ENCODE peak calls at places on chromosomes 16 and 17, in nine cellular contexts. W is colonic mucosa, N is heart right ventricle, Q is breast epithelium, U is K562, M is ovary, E is suprapubic skin, O is psoas muscle, D is endodermal cell. A is an unnamed sample.

GRCh38 chr17:21419299-21420239 is 43.4 kb downstream of the KCNJ12 start:
- DNase-seq in W (no peak), N (no peak), Q (peak; percentile 42), U (no peak), M (no peak), E (no peak), O (no peak), D (peak; percentile 72), A (peak; percentile 40)

GRCh38 chr16:8519643-8520042 is 70.7 kb downstream of the TMEM114 start:
- DNase-seq in W (no peak), N (no peak), Q (no peak), U (no peak), M (no peak), E (no peak), O (no peak), D (no peak), A (no peak)

GRCh38 chr17:62933986-62934385 is 32.0 kb upstream of the TANC2 start:
- DNase-seq in W (no peak), N (no peak), Q (no peak), U (no peak), M (no peak), E (no peak), O (no peak), D (no peak), A (no peak)

GRCh38 chr17:65433592-65433991 is 127.9 kb downstream of the AXIN2 start:
- DNase-seq in W (no peak), N (no peak), Q (no peak), U (no peak), M (no peak), E (no peak), O (no peak), D (no peak), A (no peak)

GRCh38 chr16:24289301-24289700 is 33.2 kb downstream of the CACNG3 start:
- DNase-seq in W (no peak), N (no peak), Q (no peak), U (no peak), M (no peak), E (no peak), O (no peak), D (no peak), A (no peak)

GRCh38 chr17:18229771-18230170 is 4.3 kb downstream of the LLGL1 start:
- DNase-seq in W (no peak), N (no peak), Q (no peak), U (no peak), M (no peak), E (no peak), O (no peak), D (no peak), A (no peak)

GRCh38 chr17:45868276-45868675 is 23.6 kb downstream of the SPPL2C start:
- DNase-seq in W (no peak), N (no peak), Q (no peak), U (no peak), M (no peak), E (no peak), O (no peak), D (no peak), A (no peak)

GRCh38 chr16:81500833-81501521 is 56.4 kb downstream of the CMIP start:
- DNase-seq in W (no peak), N (no peak), Q (no peak), U (no peak), M (no peak), E (no peak), O (no peak), D (no peak), A (no peak)

GRCh38 chr17:41785091-41785875 is 1.2 kb downstream of the JUP start:
- DNase-seq in W (peak; percentile 45), N (no peak), Q (no peak), U (peak; percentile 45), M (no peak), E (no peak), O (peak; percentile 68), D (peak; percentile 96), A (peak; percentile 53)

GRCh38 chr17:20225162-20226115 is 216.3 kb downstream of the SPECC1 start:
- DNase-seq in W (no peak), N (no peak), Q (no peak), U (no peak), M (no peak), E (no peak), O (no peak), D (no peak), A (no peak)

GRCh38 chr17:35046740-35047283 is 16.7 kb downstream of the RFFL start:
- DNase-seq in W (no peak), N (no peak), Q (no peak), U (peak; percentile 14), M (no peak), E (no peak), O (no peak), D (no peak), A (peak; percentile 33)

GRCh38 chr16:9901-10665 is 43.3 kb downstream of the POLR3K start:
- DNase-seq in W (no peak), N (no peak), Q (no peak), U (no peak), M (peak; percentile 60), E (no peak), O (peak; percentile 56), D (no peak), A (peak; percentile 62)

GRCh38 chr16:86289304-86289703 is 221.0 kb upstream of the FOXF1 start:
- DNase-seq in W (no peak), N (no peak), Q (no peak), U (no peak), M (no peak), E (no peak), O (no peak), D (no peak), A (no peak)

GRCh38 chr17:73369126-73369525 is 57.3 kb upstream of the CDC42EP4 start:
- DNase-seq in W (no peak), N (peak; percentile 47), Q (no peak), U (no peak), M (peak; percentile 62), E (no peak), O (no peak), D (no peak), A (no peak)

GRCh38 chr17:61128671-61129115 is 270.9 kb upstream of the TBX2 start:
- DNase-seq in W (no peak), N (no peak), Q (no peak), U (no peak), M (no peak), E (no peak), O (no peak), D (no peak), A (no peak)

GRCh38 chr17:78376161-78376560 is 2.3 kb upstream of the PGS1 start:
- DNase-seq in W (no peak), N (no peak), Q (no peak), U (no peak), M (no peak), E (no peak), O (no peak), D (no peak), A (no peak)

GRCh38 chr17:78375401-78376079 is 2.9 kb upstream of the PGS1 start:
- DNase-seq in W (peak; percentile 31), N (peak; percentile 16), Q (no peak), U (no peak), M (no peak), E (no peak), O (no peak), D (peak; percentile 59), A (no peak)

GRCh38 chr17:78374189-78374588 is 4.3 kb upstream of the PGS1 start:
- DNase-seq in W (no peak), N (no peak), Q (no peak), U (no peak), M (no peak), E (no peak), O (no peak), D (no peak), A (no peak)

GRCh38 chr17:78372811-78373210 is 5.6 kb upstream of the PGS1 start:
- DNase-seq in W (no peak), N (peak; percentile 3), Q (no peak), U (no peak), M (no peak), E (no peak), O (no peak), D (peak; percentile 56), A (no peak)

GRCh38 chr17:78374631-78375274 is 3.7 kb upstream of the PGS1 start:
- DNase-seq in W (no peak), N (peak; percentile 0), Q (no peak), U (no peak), M (no peak), E (no peak), O (no peak), D (peak; percentile 87), A (no peak)
- H3K4me3 ChIP-seq in W (no peak overlapping the region), N (no peak overlapping the region), Q (no peak overlapping the region), U (no peak overlapping the region), M (no peak overlapping the region), E (no peak overlapping the region), O (no peak overlapping the region), D (no peak overlapping the region), A (no peak overlapping the region)

DNA sequence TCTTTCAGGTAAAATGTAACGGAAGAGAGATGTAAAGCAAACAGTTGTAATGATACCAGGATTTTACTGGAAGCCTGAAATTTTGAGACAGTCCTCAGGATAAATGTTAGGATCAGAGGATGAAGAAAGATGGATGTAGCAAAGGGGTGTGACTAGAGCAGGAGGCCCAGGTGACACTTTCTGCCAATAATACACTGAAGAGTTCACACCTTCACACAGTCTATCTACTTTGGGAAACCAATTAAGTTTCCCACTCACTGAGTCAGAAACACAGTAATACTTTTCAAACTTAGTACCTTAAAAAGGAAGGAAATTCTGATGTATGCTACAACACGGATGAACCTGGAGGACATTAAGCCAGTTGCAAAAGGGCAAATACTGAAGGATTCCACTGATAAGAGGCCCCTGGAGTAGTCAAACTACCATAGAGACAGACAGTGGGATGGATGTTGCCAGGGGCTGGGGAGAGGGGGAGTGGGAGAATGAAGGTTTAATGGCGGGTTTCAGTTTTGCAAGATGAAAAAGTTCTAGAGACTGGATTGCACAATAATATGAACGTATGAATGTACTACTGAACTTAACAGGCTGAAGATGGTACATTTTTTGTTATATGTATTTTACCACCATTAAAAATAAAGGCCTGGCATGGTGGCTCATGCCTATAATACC is 62.3 kb downstream of the CYTH1 start:
- DNase-seq in W (no peak), N (no peak), Q (no peak), U (no peak), M (no peak), E (no peak), O (no peak), D (no peak), A (no peak)
- H3K4me1 ChIP-seq in W (peaks cover 54% of the 10 kb centered on the region), N (peaks cover 83% of the 10 kb centered on the region), Q (peaks cover 18% of the 10 kb centered on the region), U (no peaks in the 10 kb centered on the region), M (peaks cover 28% of the 10 kb centered on the region), E (peaks cover 80% of the 10 kb centered on the region), O (peaks cover 73% of the 10 kb centered on the region), D (peaks cover 40% of the 10 kb centered on the region), A (peaks cover 6% of the 10 kb centered on the region)

GRCh38 chr16:70808371-70808770 is 7.4 kb upstream of the VAC14 start:
- DNase-seq in W (no peak), N (no peak), Q (no peak), U (no peak), M (no peak), E (no peak), O (no peak), D (peak; percentile 37), A (no peak)
- TF ChIP-seq CTCF in W (no peak), N (no peak), Q (no peak), U (peak; percentile 39), M (no peak), E (no peak), O (no peak), D (peak; percentile 57), A (no peak)

DNA sequence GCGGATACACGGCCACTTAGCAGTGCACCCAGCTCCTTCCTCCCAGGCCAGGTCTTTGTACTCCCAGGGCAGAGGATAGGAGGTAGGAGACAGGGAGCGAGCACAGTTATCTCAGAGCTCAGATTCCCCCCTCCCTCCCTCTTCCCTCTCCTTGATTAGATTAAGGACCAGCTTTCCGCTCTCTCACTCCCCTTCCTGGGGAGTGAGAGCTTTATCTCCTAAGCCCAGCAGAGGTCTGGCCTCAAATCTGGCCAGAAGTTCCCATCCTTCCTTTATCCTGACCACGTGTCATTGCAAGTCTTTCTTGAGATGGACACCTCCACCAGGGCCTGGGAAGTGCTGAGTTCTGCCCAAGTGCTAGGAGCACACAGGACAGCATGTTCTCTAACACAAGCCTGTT is 5.1 kb downstream of the ARL4D start:
- DNase-seq in W (no peak), N (no peak), Q (no peak), U (peak; percentile 31), M (peak; percentile 28), E (no peak), O (no peak), D (peak; percentile 80), A (no peak)
- H3K4me3 ChIP-seq in W (no peak overlapping the region), N (no peak overlapping the region), Q (no peak overlapping the region), U (no peak overlapping the region), M (no peak overlapping the region), E (no peak overlapping the region), O (no peak overlapping the region), D (peak overlapping the region; percentile 96), A (no peak overlapping the region)

A was measured in Peyer's patch.